ENCODE peak calls at places on chromosomes 7 and 10, in six cellular contexts. K is right lobe of liver, G is stomach, N is kidney, D is astrocyte, O is small intestine. E is an unnamed sample.
A peak's percentile ranks its signal among the peaks of the same experiment; 100 is the strongest.

GRCh38 chr7:130865408-130866236 is 131.6 kb upstream of the KLF14 start:
- DNase-seq in G (no peak), N (no peak), O (no peak), K (no peak), D (no peak), E (no peak)

GRCh38 chr10:131842351-131843088 is 58.3 kb upstream of the PPP2R2D start:
- DNase-seq in O (no peak), N (no peak), G (no peak), D (no peak), K (no peak), E (peak; percentile 54)

GRCh38 chr7:103795112-103795511 is 194.3 kb downstream of the RELN start:
- DNase-seq in K (no peak), N (no peak), O (no peak), D (no peak), G (no peak), E (no peak)

GRCh38 chr7:36155811-36156361 is 2.8 kb downstream of the EEPD1 start:
- DNase-seq in G (peak; percentile 67), N (peak; percentile 74), K (peak; percentile 96), O (peak; percentile 54), D (peak; percentile 22), E (no peak)

GRCh38 chr7:149741629-149742028 is 31.8 kb downstream of the ZNF467 start:
- DNase-seq in D (no peak), N (no peak), O (peak; percentile 20), G (no peak), K (no peak), E (no peak)

GRCh38 chr10:78059916-78060315 is 26.3 kb downstream of the RPS24 start:
- DNase-seq in G (no peak), D (no peak), N (no peak), O (no peak), K (no peak), E (no peak)

GRCh38 chr7:50652400-50653115 is 87.4 kb upstream of the DDC start:
- DNase-seq in K (peak; percentile 13), G (peak; percentile 15), N (no peak), O (no peak), D (no peak), E (no peak)

GRCh38 chr10:11424456-11425287 is 186.8 kb downstream of the USP6NL start:
- DNase-seq in O (peak; percentile 42), N (peak; percentile 81), K (no peak), G (peak; percentile 54), D (peak; percentile 22), E (no peak)

GRCh38 chr7:138843632-138844580 is 45.9 kb upstream of the ATP6V0A4 start:
- DNase-seq in K (no peak), D (no peak), G (no peak), O (no peak), N (no peak), E (no peak)

GRCh38 chr7:120949393-120949799 is 1.2 kb upstream of the ING3 start:
- DNase-seq in G (no peak), N (no peak), K (no peak), D (no peak), O (no peak), E (no peak)

GRCh38 chr7:137439829-137440433 is 96.4 kb upstream of the PTN start:
- DNase-seq in N (no peak), D (peak; percentile 77), K (no peak), O (no peak), G (no peak), E (no peak)

GRCh38 chr10:116704926-116705325 is 37.4 kb downstream of the HSPA12A start:
- DNase-seq in K (no peak), N (no peak), O (no peak), G (peak; percentile 62), D (no peak), E (no peak)

GRCh38 chr10:128280271-128280670 is 154.0 kb upstream of the MKI67 start:
- DNase-seq in D (no peak), G (no peak), O (no peak), N (no peak), K (no peak), E (no peak)

GRCh38 chr10:29734980-29735627 is 100.3 kb upstream of the SVIL start:
- DNase-seq in K (peak; percentile 77), G (peak; percentile 61), D (peak; percentile 28), N (peak; percentile 92), O (peak; percentile 61), E (no peak)

GRCh38 chr7:39951156-39951942 is 1.3 kb downstream of the CDK13 start:
- DNase-seq in G (peak; percentile 64), O (peak; percentile 50), N (peak; percentile 92), D (peak; percentile 38), K (peak; percentile 68), E (peak; percentile 64)

GRCh38 chr10:104614245-104614831 is 26.8 kb upstream of the SORCS3 start:
- DNase-seq in K (no peak), D (no peak), N (no peak), G (no peak), O (peak; percentile 12), E (no peak)

GRCh38 chr7:44066494-44067063 is 1.2 kb upstream of the PGAM2 start:
- DNase-seq in N (peak; percentile 63), D (no peak), G (no peak), O (no peak), K (peak; percentile 45), E (peak; percentile 45)

GRCh38 chr10:8023851-8024250 is 30.6 kb upstream of the GATA3 start:
- DNase-seq in N (no peak), G (no peak), O (no peak), D (no peak), K (no peak), E (no peak)

GRCh38 chr7:155764432-155764798 is 47.8 kb downstream of the SHH start:
- DNase-seq in G (no peak), N (no peak), K (no peak), D (no peak), O (no peak), E (no peak)

GRCh38 chr7:130791746-130792145 is 57.7 kb upstream of the KLF14 start:
- DNase-seq in G (no peak), O (no peak), D (no peak), N (no peak), K (no peak), E (no peak)

GRCh38 chr10:49410365-49411074 is 14.6 kb upstream of the DRGX start:
- DNase-seq in N (no peak), D (no peak), G (peak; percentile 67), O (no peak), K (no peak), E (no peak)

GRCh38 chr7:129009437-129009836 is 45.5 kb downstream of the TNPO3 start:
- DNase-seq in O (no peak), D (no peak), N (no peak), K (no peak), G (no peak), E (no peak)

GRCh38 chr7:18361756-18362155 is 133.8 kb upstream of the HDAC9 start:
- DNase-seq in O (peak; percentile 89), K (no peak), N (no peak), D (peak; percentile 29), G (peak; percentile 38), E (no peak)

DNA sequence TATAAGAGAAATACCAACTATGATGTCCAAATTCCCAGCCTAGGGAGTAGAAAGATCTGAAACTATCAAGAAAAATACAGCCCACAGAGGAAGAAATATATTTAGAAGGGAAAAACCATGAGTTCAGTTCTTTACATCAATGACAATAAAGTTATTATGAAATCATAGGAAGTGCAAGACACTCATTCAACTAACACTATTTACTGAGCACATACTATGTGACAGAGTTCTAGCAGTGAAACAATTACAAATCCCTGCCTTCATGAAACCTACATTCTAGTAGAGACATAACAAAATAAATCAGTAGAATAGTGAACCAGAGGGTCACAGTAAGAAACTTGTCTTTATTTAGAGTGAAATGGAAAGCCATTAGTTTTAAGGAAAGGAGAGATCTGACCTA is 2.1 kb downstream of the NDUFA5 start:
- DNase-seq in K (no peak), D (no peak), G (no peak), N (no peak), O (no peak), E (no peak)
- H3K4me3 ChIP-seq in K (no peak overlapping the region), D (no peak overlapping the region), G (no peak overlapping the region), N (no peak overlapping the region), O (no peak overlapping the region), E (no peak overlapping the region)

GRCh38 chr10:75648854-75649253 is 217.4 kb downstream of the LRMDA start:
- DNase-seq in G (no peak), N (no peak), D (no peak), O (no peak), K (no peak), E (no peak)
- H3K27ac ChIP-seq in G (no peak overlapping the region), N (no peak overlapping the region), D (no peak overlapping the region), O (no peak overlapping the region), K (no peak overlapping the region), E (no peak overlapping the region)

GRCh38 chr7:105675873-105676484 is 94.7 kb upstream of the EFCAB10 start:
- DNase-seq in N (no peak), O (no peak), K (peak; percentile 75), G (peak; percentile 46), D (no peak), E (no peak)

GRCh38 chr7:105677395-105677701 is 96.1 kb upstream of the EFCAB10 start:
- DNase-seq in N (no peak), O (peak; percentile 32), K (peak; percentile 62), D (no peak), G (no peak), E (no peak)

GRCh38 chr7:105678811-105679495 is 97.7 kb upstream of the EFCAB10 start:
- DNase-seq in G (peak; percentile 82), O (peak; percentile 74), K (peak; percentile 94), N (peak; percentile 87), D (no peak), E (no peak)

GRCh38 chr7:105680505-105681187 is 99.4 kb upstream of the EFCAB10 start:
- DNase-seq in K (peak; percentile 89), N (peak; percentile 84), O (no peak), G (no peak), D (no peak), E (no peak)

DNA sequence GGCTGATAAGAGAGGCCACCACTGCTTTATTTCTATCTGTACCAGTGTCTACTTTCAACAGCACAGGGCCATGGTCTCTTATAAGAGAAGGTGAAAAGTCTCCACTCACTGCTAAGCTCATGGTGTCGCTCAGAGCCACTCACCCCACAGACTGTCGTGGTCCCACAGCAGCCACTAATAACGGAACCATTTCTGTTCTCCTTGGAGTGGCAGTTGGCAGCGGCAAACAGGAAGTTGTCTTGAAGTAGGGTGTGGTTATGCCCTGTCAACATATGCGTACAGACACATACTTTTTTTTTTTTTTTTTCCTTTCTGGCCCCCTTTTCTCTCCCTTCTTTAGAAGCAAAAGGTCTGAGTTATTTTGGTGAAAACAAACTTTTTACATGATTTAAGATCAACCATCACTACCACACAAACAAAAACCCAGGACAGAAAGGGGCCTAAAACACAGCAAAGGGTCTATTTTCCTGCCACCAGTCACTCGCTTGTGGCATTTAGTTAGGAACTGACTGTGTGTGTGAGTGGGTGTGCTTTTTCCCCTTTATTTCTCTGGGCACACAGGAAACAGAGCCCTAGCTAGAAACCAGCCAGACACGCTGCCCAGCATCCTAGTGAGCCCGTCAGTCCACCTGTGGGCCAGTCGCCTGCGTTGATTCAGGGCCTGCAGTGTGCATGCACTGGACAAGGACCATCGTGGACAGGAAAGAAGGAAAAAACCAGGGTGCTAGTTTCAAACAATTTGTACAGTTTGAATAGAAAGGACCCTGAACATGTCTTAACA is 96.7 kb upstream of the EFCAB10 start:
- DNase-seq in O (peak; percentile 60), G (peak; percentile 56), K (no peak), D (no peak), N (no peak), E (no peak)
- H3K4me3 ChIP-seq in O (no peak overlapping the region), G (peak overlapping the region; percentile 37), K (peak overlapping the region; percentile 53), D (no peak overlapping the region), N (peak overlapping the region; percentile 43), E (no peak overlapping the region)

DNA sequence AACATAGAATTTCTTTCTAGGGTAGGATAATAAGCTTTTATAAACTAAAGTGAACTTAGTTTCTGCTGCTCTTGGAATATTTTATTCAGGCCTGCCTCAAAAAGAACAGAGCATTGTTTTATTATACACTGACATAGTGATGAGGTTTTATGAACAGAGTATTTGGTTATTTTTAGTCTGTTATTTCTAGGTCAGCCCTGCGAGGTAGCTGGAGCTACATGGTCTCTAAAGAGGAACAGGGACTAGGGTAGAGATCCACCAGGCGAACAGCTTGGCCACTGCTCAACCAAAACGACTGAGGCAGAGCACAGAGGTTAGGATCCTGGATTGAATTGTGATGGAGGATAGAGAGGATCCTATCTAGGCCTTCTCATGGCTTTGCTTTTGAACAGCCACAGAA is 53.0 kb downstream of the MKX start:
- DNase-seq in D (no peak), O (no peak), G (no peak), N (no peak), K (no peak), E (no peak)
- H3K27ac ChIP-seq in D (no peak overlapping the region), O (no peak overlapping the region), G (no peak overlapping the region), N (no peak overlapping the region), K (no peak overlapping the region), E (no peak overlapping the region)

E was measured in RWPE2.